ENCODE peak calls at places on chromosomes 7 and 10, in five cellular contexts. O is astrocyte; J is GM10248; Y is breast epithelium; M is CD4-positive, alpha-beta T cell. C is an unnamed sample.
A peak's percentile ranks its signal among the peaks of the same experiment; 100 is the strongest.

GRCh38 chr10:31186225-31187010 is 132.6 kb upstream of the ZEB1 start:
- DNase-seq in M (no peak), J (no peak), Y (no peak), O (peak; percentile 20), C (no peak)

GRCh38 chr10:81920213-81920829 is 45.3 kb downstream of the NRG3 start:
- DNase-seq in O (no peak), M (no peak), J (peak; percentile 21), Y (no peak), C (no peak)

GRCh38 chr10:114940735-114941134 is 2.7 kb downstream of the TRUB1 start:
- DNase-seq in J (no peak), M (no peak), Y (no peak), O (peak; percentile 30), C (no peak)

GRCh38 chr10:9214618-9215017 is 1160.1 kb downstream of the GATA3 start:
- DNase-seq in O (no peak), Y (no peak), J (no peak), M (no peak), C (no peak)

GRCh38 chr10:14244801-14245211 is 85.9 kb downstream of the FRMD4A start:
- DNase-seq in O (peak; percentile 59), M (no peak), Y (no peak), J (no peak), C (no peak)

GRCh38 chr7:122561326-122561725 is 137.6 kb downstream of the RNF133 start:
- DNase-seq in J (no peak), M (no peak), O (no peak), Y (no peak), C (no peak)

GRCh38 chr10:23412223-23412622 is 26.7 kb upstream of the OTUD1 start:
- DNase-seq in J (no peak), M (no peak), Y (no peak), O (peak; percentile 9), C (no peak)

GRCh38 chr10:111126073-111126472 is 49.2 kb downstream of the ADRA2A start:
- DNase-seq in Y (no peak), M (no peak), J (no peak), O (no peak), C (no peak)

GRCh38 chr10:110430369-110431273 is 67.1 kb upstream of the DUSP5 start:
- DNase-seq in M (no peak), Y (peak; percentile 49), J (no peak), O (no peak), C (no peak)

GRCh38 chr7:69403169-69403568 is 195.1 kb upstream of the AUTS2 start:
- DNase-seq in M (no peak), O (no peak), J (no peak), Y (no peak), C (no peak)
- TF ChIP-seq CTCF in M (no peak), O (no peak), J (no peak), Y (no peak), C (no peak)

DNA sequence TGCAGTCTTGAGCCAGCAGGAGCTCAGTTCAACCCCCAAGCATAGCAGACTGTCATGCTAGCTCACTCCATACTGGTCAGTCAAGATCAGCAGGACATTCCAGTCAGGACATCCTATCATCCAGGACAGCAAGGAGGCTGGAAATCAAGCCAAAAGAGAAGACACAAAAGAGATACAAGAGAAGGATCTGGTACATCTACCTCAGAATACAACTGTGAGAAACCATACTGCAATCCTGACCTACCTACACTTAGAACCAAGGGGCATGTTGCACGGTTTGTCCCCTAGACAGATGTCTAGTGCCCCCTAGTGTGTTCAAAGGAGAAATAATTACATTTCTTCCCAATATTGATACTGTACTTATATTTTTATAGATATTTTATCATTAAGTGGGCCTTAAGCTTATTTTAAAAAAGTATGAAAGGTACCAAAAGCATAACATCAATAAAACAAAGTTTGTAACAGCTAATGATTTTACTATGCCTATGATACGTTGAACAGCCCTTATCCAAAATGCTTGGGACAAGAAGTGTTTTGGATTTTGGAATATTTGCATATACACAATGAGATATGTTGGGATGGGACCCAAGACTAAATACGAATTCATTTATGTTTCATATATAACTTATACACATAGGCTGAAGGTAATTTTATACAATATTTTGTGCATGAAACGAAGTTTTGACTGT is 26.7 kb downstream of the ERCC6 start:
- DNase-seq in J (no peak), Y (no peak), M (no peak), O (peak; percentile 10), C (no peak)
- TF ChIP-seq CTCF in J (peak; percentile 33), Y (peak; percentile 52), M (peak; percentile 78), O (peak; percentile 66), C (peak; percentile 47)

DNA sequence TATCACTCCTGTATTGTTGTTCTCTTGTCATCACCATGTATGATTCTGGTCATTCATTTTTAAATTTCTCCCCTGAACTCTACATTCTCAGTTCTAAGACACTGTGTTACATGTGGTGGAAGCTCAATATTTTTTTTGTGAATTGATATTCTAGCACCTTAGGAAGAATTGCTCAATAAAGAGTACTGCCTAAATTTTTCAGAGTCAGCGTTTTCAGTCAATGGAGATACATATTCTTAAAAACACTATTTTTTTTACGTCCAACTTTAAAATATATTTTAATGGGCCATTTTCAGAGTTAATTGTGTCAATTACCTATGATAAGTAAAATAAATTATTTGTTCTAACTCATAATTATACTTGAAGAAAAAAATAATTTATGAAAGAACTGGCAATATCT is 210.4 kb upstream of the PLXDC2 start:
- DNase-seq in M (no peak), J (no peak), Y (no peak), O (no peak), C (no peak)
- TF ChIP-seq CTCF in M (no peak), J (no peak), Y (no peak), O (no peak), C (no peak)

DNA sequence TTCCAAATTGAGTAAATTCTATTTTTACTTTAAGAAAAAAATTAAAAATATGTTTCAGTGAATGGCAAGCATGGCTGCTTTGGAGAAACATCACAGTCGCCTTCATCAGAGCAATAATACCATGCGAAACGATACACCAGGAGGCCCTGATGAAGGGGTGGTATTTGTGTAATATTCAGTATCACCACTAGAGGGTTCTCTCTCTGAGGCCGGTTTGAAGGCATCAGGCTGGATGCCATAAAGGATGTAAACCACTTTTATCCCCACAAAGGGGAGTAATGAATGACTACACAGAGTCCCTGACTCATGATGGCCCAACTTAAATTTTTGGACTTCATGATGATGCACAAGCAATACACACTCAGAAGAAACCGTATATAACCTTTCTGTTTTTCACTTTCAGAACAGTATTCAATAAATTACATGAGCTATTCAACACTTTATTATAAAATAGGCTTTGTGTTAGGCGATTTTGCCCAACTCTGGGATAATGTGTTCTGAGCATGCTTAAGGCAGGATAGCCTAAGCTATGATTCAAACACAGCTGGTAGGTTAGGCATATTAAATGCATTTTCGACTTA is 95.5 kb downstream of the PPP1R17 start:
- DNase-seq in O (peak; percentile 67), Y (no peak), M (no peak), J (peak; percentile 50), C (no peak)
- TF ChIP-seq CTCF in O (peak; percentile 75), Y (peak; percentile 52), M (peak; percentile 22), J (peak; percentile 63), C (peak; percentile 55)

C was measured in AG09319.